ENCODE peak calls at places on chromosome 22, in ten cellular contexts. One of them, this sample, is unnamed.

GRCh38 chr22:37325024-37325395 is 42.7 kb downstream of the CYTH4 start:
- DNase-seq in mammary epithelial cell: no peak
- DNase-seq in IMR-90: no peak
- DNase-seq in HCT116: no peak
- DNase-seq in K562: no peak
- DNase-seq in neuronal stem cell: no peak
- DNase-seq in HepG2: no peak
- DNase-seq in mesenchymal stem cell: no peak
- DNase-seq in PC-3: no peak
- DNase-seq in neural progenitor cell: no peak
- DNase-seq in this sample: no peak

GRCh38 chr22:35299217-35299716 is 427 bp upstream of the TOM1 start:
- DNase-seq in mammary epithelial cell: no peak
- DNase-seq in IMR-90: no peak
- DNase-seq in HCT116: no peak
- DNase-seq in K562: no peak
- DNase-seq in neuronal stem cell: peak; percentile 18
- DNase-seq in HepG2: no peak
- DNase-seq in mesenchymal stem cell: no peak
- DNase-seq in PC-3: no peak
- DNase-seq in neural progenitor cell: no peak
- DNase-seq in this sample: peak; percentile 59

GRCh38 chr22:37564111-37564711 is 3.9 kb downstream of the CDC42EP1 start:
- DNase-seq in mammary epithelial cell: no peak
- DNase-seq in IMR-90: peak; percentile 49
- DNase-seq in HCT116: no peak
- DNase-seq in K562: no peak
- DNase-seq in neuronal stem cell: no peak
- DNase-seq in HepG2: no peak
- DNase-seq in mesenchymal stem cell: peak; percentile 83
- DNase-seq in PC-3: no peak
- DNase-seq in neural progenitor cell: no peak
- DNase-seq in this sample: peak; percentile 30

GRCh38 chr22:32744560-32744959 is 56.9 kb upstream of the TIMP3 start:
- DNase-seq in mammary epithelial cell: no peak
- DNase-seq in IMR-90: no peak
- DNase-seq in HCT116: no peak
- DNase-seq in K562: no peak
- DNase-seq in neuronal stem cell: no peak
- DNase-seq in HepG2: no peak
- DNase-seq in mesenchymal stem cell: no peak
- DNase-seq in PC-3: no peak
- DNase-seq in neural progenitor cell: no peak
- DNase-seq in this sample: no peak

GRCh38 chr22:43992331-43992821 is 31.7 kb upstream of the PARVB start:
- DNase-seq in mammary epithelial cell: no peak
- DNase-seq in IMR-90: peak; percentile 78
- DNase-seq in HCT116: no peak
- DNase-seq in K562: no peak
- DNase-seq in neuronal stem cell: no peak
- DNase-seq in HepG2: no peak
- DNase-seq in mesenchymal stem cell: no peak
- DNase-seq in PC-3: peak; percentile 42
- DNase-seq in neural progenitor cell: no peak
- DNase-seq in this sample: peak; percentile 13

GRCh38 chr22:20015971-20016733 is 471 bp downstream of the ARVCF start:
- DNase-seq in mammary epithelial cell: no peak
- DNase-seq in IMR-90: no peak
- DNase-seq in HCT116: no peak
- DNase-seq in K562: peak; percentile 99
- DNase-seq in neuronal stem cell: no peak
- DNase-seq in HepG2: peak; percentile 27
- DNase-seq in mesenchymal stem cell: peak; percentile 37
- DNase-seq in PC-3: peak; percentile 12
- DNase-seq in neural progenitor cell: peak; percentile 68
- DNase-seq in this sample: peak; percentile 58

GRCh38 chr22:38799265-38800002 is 5.5 kb upstream of the DNAL4 start:
- DNase-seq in mammary epithelial cell: no peak
- DNase-seq in IMR-90: peak; percentile 37
- DNase-seq in HCT116: no peak
- DNase-seq in K562: peak; percentile 26
- DNase-seq in neuronal stem cell: no peak
- DNase-seq in HepG2: no peak
- DNase-seq in mesenchymal stem cell: peak; percentile 6
- DNase-seq in PC-3: no peak
- DNase-seq in neural progenitor cell: no peak
- DNase-seq in this sample: peak; percentile 43

GRCh38 chr22:47138898-47139789 is 376.7 kb downstream of the TBC1D22A start:
- DNase-seq in mammary epithelial cell: no peak
- DNase-seq in IMR-90: no peak
- DNase-seq in HCT116: no peak
- DNase-seq in K562: no peak
- DNase-seq in neuronal stem cell: no peak
- DNase-seq in HepG2: no peak
- DNase-seq in mesenchymal stem cell: no peak
- DNase-seq in PC-3: no peak
- DNase-seq in neural progenitor cell: no peak
- DNase-seq in this sample: no peak

GRCh38 chr22:26589367-26589844 is 526 bp downstream of the TPST2 start:
- DNase-seq in mammary epithelial cell: no peak
- DNase-seq in IMR-90: peak; percentile 12
- DNase-seq in HCT116: no peak
- DNase-seq in K562: peak; percentile 63
- DNase-seq in neuronal stem cell: peak; percentile 17
- DNase-seq in HepG2: no peak
- DNase-seq in mesenchymal stem cell: peak; percentile 37
- DNase-seq in PC-3: peak; percentile 4
- DNase-seq in neural progenitor cell: peak; percentile 54
- DNase-seq in this sample: peak; percentile 37

GRCh38 chr22:44438056-44438455 is 60.0 kb downstream of the RTL6 start:
- DNase-seq in mammary epithelial cell: no peak
- DNase-seq in IMR-90: no peak
- DNase-seq in HCT116: no peak
- DNase-seq in K562: no peak
- DNase-seq in neuronal stem cell: no peak
- DNase-seq in HepG2: no peak
- DNase-seq in mesenchymal stem cell: no peak
- DNase-seq in PC-3: no peak
- DNase-seq in neural progenitor cell: peak; percentile 41
- DNase-seq in this sample: no peak

GRCh38 chr22:33240901-33241300 is 182.7 kb upstream of the SYN3 start:
- DNase-seq in mammary epithelial cell: peak; percentile 46
- DNase-seq in IMR-90: no peak
- DNase-seq in HCT116: no peak
- DNase-seq in K562: no peak
- DNase-seq in neuronal stem cell: no peak
- DNase-seq in HepG2: no peak
- DNase-seq in mesenchymal stem cell: no peak
- DNase-seq in PC-3: no peak
- DNase-seq in neural progenitor cell: no peak
- DNase-seq in this sample: no peak

GRCh38 chr22:47154621-47155081 is 392.2 kb downstream of the TBC1D22A start:
- DNase-seq in mammary epithelial cell: peak; percentile 67
- DNase-seq in IMR-90: peak; percentile 82
- DNase-seq in HCT116: no peak
- DNase-seq in K562: no peak
- DNase-seq in neuronal stem cell: no peak
- DNase-seq in HepG2: no peak
- DNase-seq in mesenchymal stem cell: no peak
- DNase-seq in PC-3: peak; percentile 72
- DNase-seq in neural progenitor cell: no peak
- DNase-seq in this sample: peak; percentile 59

GRCh38 chr22:32331918-32332725 is 25.5 kb upstream of the RFPL3 start:
- DNase-seq in mammary epithelial cell: no peak
- DNase-seq in IMR-90: no peak
- DNase-seq in HCT116: no peak
- DNase-seq in K562: no peak
- DNase-seq in neuronal stem cell: no peak
- DNase-seq in HepG2: no peak
- DNase-seq in mesenchymal stem cell: no peak
- DNase-seq in PC-3: no peak
- DNase-seq in neural progenitor cell: no peak
- DNase-seq in this sample: no peak

GRCh38 chr22:35400335-35400680 is 368 bp downstream of the MCM5 start:
- DNase-seq in mammary epithelial cell: no peak
- DNase-seq in IMR-90: no peak
- DNase-seq in HCT116: no peak
- DNase-seq in K562: peak; percentile 26
- DNase-seq in neuronal stem cell: no peak
- DNase-seq in HepG2: no peak
- DNase-seq in mesenchymal stem cell: no peak
- DNase-seq in PC-3: no peak
- DNase-seq in neural progenitor cell: peak; percentile 64
- DNase-seq in this sample: no peak

GRCh38 chr22:37377927-37378326 is 49.4 kb downstream of the ELFN2 start:
- DNase-seq in mammary epithelial cell: no peak
- DNase-seq in IMR-90: no peak
- DNase-seq in HCT116: no peak
- DNase-seq in K562: no peak
- DNase-seq in neuronal stem cell: no peak
- DNase-seq in HepG2: no peak
- DNase-seq in mesenchymal stem cell: no peak
- DNase-seq in PC-3: no peak
- DNase-seq in neural progenitor cell: no peak
- DNase-seq in this sample: no peak

GRCh38 chr22:44523981-44524759 is 26.1 kb upstream of the RTL6 start:
- DNase-seq in mammary epithelial cell: no peak
- DNase-seq in IMR-90: peak; percentile 99
- DNase-seq in HCT116: no peak
- DNase-seq in K562: no peak
- DNase-seq in neuronal stem cell: no peak
- DNase-seq in HepG2: no peak
- DNase-seq in mesenchymal stem cell: peak; percentile 99
- DNase-seq in PC-3: no peak
- DNase-seq in neural progenitor cell: no peak
- DNase-seq in this sample: peak; percentile 92

GRCh38 chr22:39173787-39174497 is 21.5 kb upstream of the CBX7 start:
- DNase-seq in mammary epithelial cell: no peak
- DNase-seq in IMR-90: no peak
- DNase-seq in HCT116: no peak
- DNase-seq in K562: no peak
- DNase-seq in neuronal stem cell: no peak
- DNase-seq in HepG2: no peak
- DNase-seq in mesenchymal stem cell: no peak
- DNase-seq in PC-3: no peak
- DNase-seq in neural progenitor cell: no peak
- DNase-seq in this sample: no peak

GRCh38 chr22:46366801-46367706 is 31.5 kb downstream of the TRMU start:
- DNase-seq in mammary epithelial cell: no peak
- DNase-seq in IMR-90: no peak
- DNase-seq in HCT116: no peak
- DNase-seq in K562: no peak
- DNase-seq in neuronal stem cell: no peak
- DNase-seq in HepG2: no peak
- DNase-seq in mesenchymal stem cell: no peak
- DNase-seq in PC-3: no peak
- DNase-seq in neural progenitor cell: no peak
- DNase-seq in this sample: no peak

GRCh38 chr22:45997775-45998637 is 21.0 kb upstream of the WNT7B start:
- DNase-seq in mammary epithelial cell: no peak
- DNase-seq in IMR-90: no peak
- DNase-seq in HCT116: no peak
- DNase-seq in K562: no peak
- DNase-seq in neuronal stem cell: no peak
- DNase-seq in HepG2: no peak
- DNase-seq in mesenchymal stem cell: no peak
- DNase-seq in PC-3: peak; percentile 19
- DNase-seq in neural progenitor cell: no peak
- DNase-seq in this sample: no peak

GRCh38 chr22:37777122-37777687 is 30.5 kb upstream of the GCAT start:
- DNase-seq in mammary epithelial cell: peak; percentile 99
- DNase-seq in IMR-90: peak; percentile 94
- DNase-seq in HCT116: peak; percentile 84
- DNase-seq in K562: peak; percentile 21
- DNase-seq in neuronal stem cell: no peak
- DNase-seq in HepG2: peak; percentile 21
- DNase-seq in mesenchymal stem cell: peak; percentile 77
- DNase-seq in PC-3: peak; percentile 96
- DNase-seq in neural progenitor cell: no peak
- DNase-seq in this sample: peak; percentile 63

GRCh38 chr22:27075891-27076290 is 418.5 kb downstream of the MIAT start:
- DNase-seq in mammary epithelial cell: no peak
- DNase-seq in IMR-90: no peak
- DNase-seq in HCT116: no peak
- DNase-seq in K562: no peak
- DNase-seq in neuronal stem cell: no peak
- DNase-seq in HepG2: no peak
- DNase-seq in mesenchymal stem cell: no peak
- DNase-seq in PC-3: no peak
- DNase-seq in neural progenitor cell: no peak
- DNase-seq in this sample: no peak

GRCh38 chr22:28883657-28883916 is 215 bp downstream of the ZNRF3 start:
- DNase-seq in mammary epithelial cell: no peak
- DNase-seq in IMR-90: no peak
- DNase-seq in HCT116: no peak
- DNase-seq in K562: no peak
- DNase-seq in neuronal stem cell: no peak
- DNase-seq in HepG2: no peak
- DNase-seq in mesenchymal stem cell: no peak
- DNase-seq in PC-3: no peak
- DNase-seq in neural progenitor cell: no peak
- DNase-seq in this sample: no peak
- H3K4me3 ChIP-seq in mammary epithelial cell: peak overlapping the region; percentile 57
- H3K4me3 ChIP-seq in IMR-90: peak overlapping the region; percentile 91
- H3K4me3 ChIP-seq in HCT116: peak overlapping the region; percentile 80
- H3K4me3 ChIP-seq in K562: peak overlapping the region; percentile 41
- H3K4me3 ChIP-seq in neuronal stem cell: peak overlapping the region; percentile 67
- H3K4me3 ChIP-seq in HepG2: peak overlapping the region; percentile 97
- H3K4me3 ChIP-seq in mesenchymal stem cell: peak overlapping the region; percentile 65
- H3K4me3 ChIP-seq in PC-3: peak overlapping the region; percentile 93
- H3K4me3 ChIP-seq in neural progenitor cell: peak overlapping the region; percentile 68
- H3K4me3 ChIP-seq in this sample: peak overlapping the region; percentile 83

GRCh38 chr22:42868751-42869251 is 11.7 kb upstream of the ARFGAP3 start:
- DNase-seq in mammary epithelial cell: no peak
- DNase-seq in IMR-90: peak; percentile 17
- DNase-seq in HCT116: no peak
- DNase-seq in K562: no peak
- DNase-seq in neuronal stem cell: no peak
- DNase-seq in HepG2: no peak
- DNase-seq in mesenchymal stem cell: no peak
- DNase-seq in PC-3: no peak
- DNase-seq in neural progenitor cell: no peak
- DNase-seq in this sample: no peak
- H3K9ac ChIP-seq in mammary epithelial cell: no peak overlapping the region
- H3K9ac ChIP-seq in IMR-90: no peak overlapping the region
- H3K9ac ChIP-seq in HCT116: no peak overlapping the region
- H3K9ac ChIP-seq in K562: no peak overlapping the region
- H3K9ac ChIP-seq in neuronal stem cell: peak overlapping the region; percentile 50
- H3K9ac ChIP-seq in HepG2: no peak overlapping the region
- H3K9ac ChIP-seq in mesenchymal stem cell: no peak overlapping the region
- H3K9ac ChIP-seq in PC-3: no peak overlapping the region
- H3K9ac ChIP-seq in neural progenitor cell: no peak overlapping the region
- H3K9ac ChIP-seq in this sample: no peak overlapping the region

GRCh38 chr22:48682517-48682916 is 1145.2 kb downstream of the BRD1 start:
- DNase-seq in mammary epithelial cell: no peak
- DNase-seq in IMR-90: no peak
- DNase-seq in HCT116: no peak
- DNase-seq in K562: no peak
- DNase-seq in neuronal stem cell: no peak
- DNase-seq in HepG2: no peak
- DNase-seq in mesenchymal stem cell: no peak
- DNase-seq in PC-3: no peak
- DNase-seq in neural progenitor cell: no peak
- DNase-seq in this sample: no peak
- H3K9me3 ChIP-seq in mammary epithelial cell: peaks cover 57% of the 10 kb centered on the region
- H3K9me3 ChIP-seq in IMR-90: peaks cover 51% of the 10 kb centered on the region
- H3K9me3 ChIP-seq in HCT116: no peaks in the 10 kb centered on the region
- H3K9me3 ChIP-seq in K562: no peaks in the 10 kb centered on the region
- H3K9me3 ChIP-seq in neuronal stem cell: peaks cover 2% of the 10 kb centered on the region
- H3K9me3 ChIP-seq in HepG2: no peaks in the 10 kb centered on the region
- H3K9me3 ChIP-seq in mesenchymal stem cell: no peaks in the 10 kb centered on the region
- H3K9me3 ChIP-seq in PC-3: no peaks in the 10 kb centered on the region
- H3K9me3 ChIP-seq in neural progenitor cell: no peaks in the 10 kb centered on the region
- H3K9me3 ChIP-seq in this sample: no peaks in the 10 kb centered on the region

GRCh38 chr22:24247564-24248344 is 2.9 kb upstream of the GGT5 start:
- DNase-seq in mammary epithelial cell: peak; percentile 84
- DNase-seq in IMR-90: peak; percentile 95
- DNase-seq in HCT116: peak; percentile 43
- DNase-seq in K562: peak; percentile 78
- DNase-seq in neuronal stem cell: peak; percentile 70
- DNase-seq in HepG2: peak; percentile 66
- DNase-seq in mesenchymal stem cell: peak; percentile 97
- DNase-seq in PC-3: peak; percentile 79
- DNase-seq in neural progenitor cell: peak; percentile 89
- DNase-seq in this sample: peak; percentile 99
- H3K4me3 ChIP-seq in mammary epithelial cell: no peak overlapping the region
- H3K4me3 ChIP-seq in IMR-90: no peak overlapping the region
- H3K4me3 ChIP-seq in HCT116: no peak overlapping the region
- H3K4me3 ChIP-seq in K562: no peak overlapping the region
- H3K4me3 ChIP-seq in neuronal stem cell: no peak overlapping the region
- H3K4me3 ChIP-seq in HepG2: no peak overlapping the region
- H3K4me3 ChIP-seq in mesenchymal stem cell: peak overlapping the region; percentile 66
- H3K4me3 ChIP-seq in PC-3: no peak overlapping the region
- H3K4me3 ChIP-seq in neural progenitor cell: no peak overlapping the region
- H3K4me3 ChIP-seq in this sample: peak overlapping the region; percentile 73